ENCODE peak calls at places on chromosomes 12 and 14, in ten cellular contexts. P, T, W, R, S, N, U, X, D and Z are unnamed samples.

GRCh38 chr12:20567413-20567812 is 127.7 kb upstream of the SLCO1C1 start:
- DNase-seq in P (no peak), T (no peak), W (no peak), R (no peak), S (no peak), N (no peak), U (peak), X (no peak), D (peak), Z (no peak)

GRCh38 chr12:99121476-99121965 is 476.4 kb downstream of the APAF1 start:
- DNase-seq in P (no peak), T (no peak), W (no peak), R (no peak), S (no peak), N (no peak), U (no peak), X (no peak), D (no peak), Z (no peak)

GRCh38 chr14:65336191-65336591 is 76.3 kb upstream of the FUT8 start:
- DNase-seq in P (no peak), T (no peak), W (no peak), R (no peak), S (no peak), N (no peak), U (no peak), X (no peak), D (peak), Z (no peak)

GRCh38 chr14:92719890-92720323 is 28.5 kb downstream of the LGMN start:
- DNase-seq in P (no peak), T (no peak), W (no peak), R (no peak), S (no peak), N (no peak), U (no peak), X (no peak), D (peak), Z (no peak)

GRCh38 chr12:115132145-115132544 is 448.2 kb upstream of the TBX3 start:
- DNase-seq in P (peak), T (no peak), W (no peak), R (no peak), S (no peak), N (peak), U (no peak), X (no peak), D (no peak), Z (no peak)

GRCh38 chr12:49959570-49960473 is 1.9 kb upstream of the AQP5 start:
- DNase-seq in P (peak), T (peak), W (no peak), R (no peak), S (no peak), N (peak), U (peak), X (peak), D (no peak), Z (no peak)

GRCh38 chr12:121689430-121689829 is 20.0 kb upstream of the MORN3 start:
- DNase-seq in P (no peak), T (no peak), W (no peak), R (no peak), S (no peak), N (no peak), U (no peak), X (no peak), D (no peak), Z (no peak)

GRCh38 chr14:59919582-59920377 is at the start of gene LRRC9:
- DNase-seq in P (no peak), T (peak), W (no peak), R (no peak), S (peak), N (no peak), U (no peak), X (peak), D (no peak), Z (peak)

GRCh38 chr12:10364839-10365681 is 24.8 kb downstream of the KLRK1 start:
- DNase-seq in P (peak), T (no peak), W (peak), R (peak), S (peak), N (peak), U (peak), X (peak), D (peak), Z (no peak)

GRCh38 chr14:47332939-47333338 is 342.5 kb downstream of the MDGA2 start:
- DNase-seq in P (no peak), T (no peak), W (no peak), R (no peak), S (no peak), N (no peak), U (no peak), X (no peak), D (no peak), Z (no peak)
- TF ChIP-seq CTCF in P (no peak), T (no peak), W (no peak), R (no peak), S (peak), N (no peak), U (no peak), X (no peak), D (no peak), Z (peak)

DNA sequence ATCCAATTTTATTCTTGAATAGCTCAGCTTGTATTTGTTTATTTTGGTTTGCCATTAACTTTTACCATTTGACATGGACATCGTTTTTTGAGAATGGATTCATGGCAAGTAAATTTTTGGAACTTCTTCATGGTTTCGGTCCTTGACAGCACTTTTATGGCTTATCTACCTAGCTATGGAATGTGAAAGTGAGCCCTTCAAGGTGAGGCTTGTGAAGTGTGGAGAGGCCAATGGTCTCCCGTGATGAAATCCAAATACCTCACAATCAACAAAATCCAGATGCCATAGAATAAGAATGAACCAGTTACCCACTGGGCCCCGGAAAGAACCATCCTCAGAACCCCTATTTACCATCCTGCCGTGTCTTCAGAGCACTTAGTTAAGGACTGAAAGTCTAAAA is 978.8 kb downstream of the FSCB start:
- DNase-seq in P (no peak), T (no peak), W (no peak), R (no peak), S (no peak), N (no peak), U (no peak), X (no peak), D (no peak), Z (no peak)
- TF ChIP-seq CTCF in P (no peak), T (no peak), W (no peak), R (no peak), S (no peak), N (no peak), U (no peak), X (no peak), D (no peak), Z (no peak)

GRCh38 chr14:102799684-102800562 is 22.7 kb downstream of the TRAF3 start:
- DNase-seq in P (no peak), T (no peak), W (no peak), R (no peak), S (no peak), N (no peak), U (no peak), X (no peak), D (peak), Z (no peak)

GRCh38 chr14:102793531-102794328 is 16.5 kb downstream of the TRAF3 start:
- DNase-seq in P (no peak), T (no peak), W (no peak), R (no peak), S (no peak), N (no peak), U (no peak), X (no peak), D (no peak), Z (no peak)

GRCh38 chr14:102798926-102799325 is 21.7 kb downstream of the TRAF3 start:
- DNase-seq in P (no peak), T (no peak), W (no peak), R (no peak), S (no peak), N (no peak), U (no peak), X (no peak), D (no peak), Z (no peak)

GRCh38 chr14:102796661-102797190 is 19.5 kb downstream of the TRAF3 start:
- DNase-seq in P (no peak), T (no peak), W (no peak), R (no peak), S (no peak), N (no peak), U (no peak), X (no peak), D (no peak), Z (no peak)

GRCh38 chr14:102795060-102795925 is 18.0 kb downstream of the TRAF3 start:
- DNase-seq in P (peak), T (no peak), W (no peak), R (peak), S (no peak), N (peak), U (peak), X (no peak), D (peak), Z (no peak)
- TF ChIP-seq CTCF in P (peak), T (no peak), W (no peak), R (no peak), S (no peak), N (no peak), U (no peak), X (peak), D (peak), Z (no peak)

DNA sequence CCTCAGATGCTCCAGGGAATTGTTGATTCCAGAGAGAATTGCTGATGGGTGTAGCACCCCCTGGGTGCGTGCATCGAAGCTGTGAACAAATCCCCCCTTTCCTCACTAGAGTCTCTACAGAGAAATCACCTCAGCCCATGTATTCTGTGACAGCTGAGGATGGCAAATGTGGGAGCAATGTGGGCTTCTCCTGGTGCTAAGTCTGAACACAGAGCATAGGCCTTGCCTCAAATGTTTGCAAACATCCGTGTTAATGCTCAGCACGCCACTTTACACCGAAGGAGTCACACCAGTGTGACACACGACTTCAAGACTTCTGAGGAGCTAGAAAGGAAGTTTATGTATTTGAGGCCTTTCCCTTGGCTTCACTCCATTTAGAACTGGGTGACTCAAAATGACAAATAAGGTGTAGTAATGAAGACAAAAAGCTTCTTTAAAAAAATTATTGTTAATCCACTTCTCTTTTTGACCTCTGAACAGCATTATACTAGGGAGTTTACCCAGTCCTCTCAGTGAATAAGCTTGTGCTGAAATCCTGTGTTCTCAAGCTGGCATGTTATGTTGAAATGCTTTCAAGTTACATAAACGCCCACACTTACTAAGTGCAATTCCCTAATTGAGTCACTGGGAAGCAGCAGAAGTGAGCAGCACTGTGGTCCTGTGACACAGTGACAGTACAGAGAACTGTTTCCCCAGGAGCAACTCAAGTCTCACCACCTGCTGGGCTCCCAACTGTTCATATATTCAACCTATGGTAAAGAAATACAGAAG is 92.9 kb downstream of the FAR2 start:
- DNase-seq in P (peak), T (no peak), W (peak), R (peak), S (no peak), N (peak), U (peak), X (peak), D (peak), Z (no peak)
- TF ChIP-seq CTCF in P (peak), T (no peak), W (no peak), R (no peak), S (no peak), N (no peak), U (peak), X (peak), D (peak), Z (no peak)

GRCh38 chr12:54045868-54046529 is 7.6 kb upstream of the HOXC4 start:
- DNase-seq in P (no peak), T (no peak), W (no peak), R (no peak), S (no peak), N (no peak), U (no peak), X (no peak), D (no peak), Z (no peak)

GRCh38 chr12:54047160-54047963 is 6.3 kb upstream of the HOXC4 start:
- DNase-seq in P (no peak), T (peak), W (no peak), R (no peak), S (peak), N (no peak), U (no peak), X (no peak), D (no peak), Z (no peak)

GRCh38 chr12:54046809-54047159 is 6.9 kb upstream of the HOXC4 start:
- DNase-seq in P (no peak), T (peak), W (no peak), R (no peak), S (peak), N (no peak), U (no peak), X (no peak), D (no peak), Z (no peak)

GRCh38 chr12:54042970-54043744 is 10.3 kb downstream of the HOXC5 start:
- DNase-seq in P (no peak), T (no peak), W (no peak), R (no peak), S (no peak), N (no peak), U (no peak), X (no peak), D (no peak), Z (no peak)

DNA sequence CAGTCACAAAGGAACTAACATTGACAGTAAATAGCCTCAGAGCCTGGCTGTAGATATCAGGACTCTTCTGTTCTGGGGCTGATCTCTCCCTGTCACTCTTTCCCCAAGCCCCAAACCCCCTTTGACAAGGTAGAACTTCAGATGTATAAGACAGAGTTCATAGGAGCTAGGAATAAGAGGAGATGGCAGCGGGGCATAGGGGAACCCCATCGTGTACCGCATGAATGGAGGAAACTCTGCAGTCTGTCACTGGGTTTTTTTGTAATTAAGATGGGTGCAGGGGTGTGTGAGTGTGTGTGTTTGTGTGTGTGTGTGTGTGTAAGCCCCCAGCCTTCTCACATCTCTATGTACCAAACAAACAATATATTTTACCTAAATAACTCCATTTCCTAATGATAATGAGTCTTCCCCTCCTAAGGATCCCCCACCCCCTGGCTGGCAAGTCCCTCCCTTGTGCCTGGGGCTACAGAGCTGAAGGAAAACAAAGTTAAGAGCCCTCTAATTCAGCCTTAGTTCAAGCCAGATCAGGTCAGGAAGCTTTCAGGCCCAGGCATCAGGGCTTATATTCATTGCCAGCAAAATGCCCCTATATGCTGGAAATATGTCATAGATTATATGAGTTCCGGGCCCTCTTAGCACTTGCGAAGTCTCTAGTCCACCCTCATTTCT is 9.1 kb upstream of the HOXC4 start:
- DNase-seq in P (no peak), T (no peak), W (no peak), R (no peak), S (no peak), N (no peak), U (no peak), X (no peak), D (no peak), Z (no peak)
- TF ChIP-seq CTCF in P (no peak), T (no peak), W (no peak), R (no peak), S (no peak), N (no peak), U (no peak), X (no peak), D (no peak), Z (no peak)

GRCh38 chr12:32679091-32679909 is at the start of gene DNM1L:
- DNase-seq in P (peak), T (peak), W (peak), R (peak), S (peak), N (peak), U (peak), X (peak), D (peak), Z (peak)
- TF ChIP-seq CTCF in P (no peak), T (no peak), W (no peak), R (no peak), S (no peak), N (no peak), U (peak), X (peak), D (peak), Z (peak)